ENCODE peak calls at places on chromosome 1, in seven cellular contexts. I, Y, J, F, A, S and Q are unnamed samples.

GRCh38 chr1:155962599-155963211 is 15.6 kb downstream of the ARHGEF2 start:
- DNase-seq in A (no peak), S (peak; percentile 63), J (no peak), Y (no peak), I (no peak), F (peak; percentile 59), Q (no peak)

GRCh38 chr1:109739738-109740614 is 862 bp downstream of the GSTM3 start:
- DNase-seq in I (peak; percentile 55), J (peak; percentile 70), Y (peak; percentile 82), S (peak; percentile 47), A (no peak), F (peak; percentile 76), Q (peak; percentile 71)

GRCh38 chr1:35810096-35810860 is 2.5 kb downstream of the AGO4 start:
- DNase-seq in S (peak; percentile 57), Y (no peak), I (no peak), J (no peak), F (peak; percentile 60), A (no peak), Q (peak; percentile 2)

GRCh38 chr1:15332525-15332924 is 77.2 kb upstream of the EFHD2 start:
- DNase-seq in A (no peak), Y (no peak), I (no peak), F (peak; percentile 56), S (no peak), J (no peak), Q (no peak)

GRCh38 chr1:215777370-215777925 is 210.3 kb downstream of the KCTD3 start:
- DNase-seq in Y (no peak), J (no peak), S (no peak), I (no peak), A (no peak), F (peak; percentile 67), Q (peak; percentile 69)

GRCh38 chr1:223175032-223175431 is 32.0 kb upstream of the TLR5 start:
- DNase-seq in I (no peak), S (no peak), F (peak; percentile 20), A (no peak), J (no peak), Y (no peak), Q (peak; percentile 41)

GRCh38 chr1:11804666-11805453 is 904 bp downstream of the MTHFR start:
- DNase-seq in J (peak; percentile 78), Y (no peak), A (peak; percentile 20), F (peak; percentile 43), S (peak; percentile 62), I (peak; percentile 33), Q (peak; percentile 85)

GRCh38 chr1:227891223-227891954 is 56.3 kb downstream of the WNT9A start:
- DNase-seq in I (no peak), Y (no peak), S (no peak), J (no peak), A (no peak), F (no peak), Q (peak; percentile 23)

GRCh38 chr1:150762559-150762958 is 3.0 kb downstream of the CTSS start:
- DNase-seq in J (no peak), A (no peak), S (no peak), I (no peak), Y (no peak), F (no peak), Q (no peak)

GRCh38 chr1:114979278-114979891 is 50.2 kb upstream of the TSHB start:
- DNase-seq in I (peak; percentile 56), S (peak; percentile 25), Y (peak; percentile 13), A (peak; percentile 35), F (peak; percentile 60), J (peak; percentile 47), Q (peak; percentile 32)

GRCh38 chr1:214384373-214385079 is 103.6 kb downstream of the SMYD2 start:
- DNase-seq in I (no peak), J (no peak), F (no peak), Y (no peak), S (no peak), A (no peak), Q (no peak)

GRCh38 chr1:78237364-78237916 is 191.7 kb downstream of the GIPC2 start:
- DNase-seq in S (no peak), J (no peak), Y (no peak), A (no peak), I (no peak), F (no peak), Q (no peak)